ENCODE peak calls at places on chromosomes 13 and 19, in eight cellular contexts. E is stomach, R is psoas muscle, O is PC-9, A is esophagus squamous epithelium, D is heart right ventricle, J is upper lobe of right lung, B is MM.1S. Z is an unnamed sample.

GRCh38 chr13:49995535-49996165 is 1.2 kb upstream of the TRIM13 start:
- DNase-seq in E (no peak), R (no peak), O (no peak), A (no peak), D (no peak), J (no peak), B (no peak), Z (no peak)

GRCh38 chr13:19766637-19767036 is 16.1 kb downstream of the PSPC1 start:
- DNase-seq in E (no peak), R (no peak), O (no peak), A (no peak), D (no peak), J (no peak), B (no peak), Z (no peak)

GRCh38 chr13:40096357-40096911 is 441.0 kb downstream of the COG6 start:
- DNase-seq in E (no peak), R (no peak), O (no peak), A (no peak), D (no peak), J (no peak), B (no peak), Z (no peak)

GRCh38 chr13:81395368-81395767 is 1054.4 kb upstream of the SPRY2 start:
- DNase-seq in E (no peak), R (no peak), O (no peak), A (no peak), D (no peak), J (no peak), B (no peak), Z (peak; percentile 57)

GRCh38 chr13:99258946-99259345 is 767 bp upstream of the GPR18 start:
- DNase-seq in E (no peak), R (no peak), O (no peak), A (no peak), D (no peak), J (no peak), B (peak; percentile 61), Z (no peak)

GRCh38 chr13:38381840-38382239 is 32.2 kb downstream of the UFM1 start:
- DNase-seq in E (no peak), R (no peak), O (no peak), A (no peak), D (peak; percentile 7), J (no peak), B (no peak), Z (no peak)

GRCh38 chr13:46168341-46168740 is 13.6 kb downstream of the LCP1 start:
- DNase-seq in E (no peak), R (no peak), O (no peak), A (no peak), D (no peak), J (peak; percentile 71), B (no peak), Z (no peak)

GRCh38 chr13:79642596-79642995 is 161.6 kb downstream of the NDFIP2 start:
- DNase-seq in E (no peak), R (no peak), O (no peak), A (no peak), D (no peak), J (no peak), B (no peak), Z (no peak)

GRCh38 chr19:19213822-19214558 is 2.2 kb downstream of the NCAN start:
- DNase-seq in E (no peak), R (no peak), O (no peak), A (no peak), D (no peak), J (no peak), B (no peak), Z (no peak)

GRCh38 chr13:35388456-35388855 is 88.0 kb downstream of the MAB21L1 start:
- DNase-seq in E (no peak), R (no peak), O (no peak), A (no peak), D (no peak), J (no peak), B (no peak), Z (no peak)

GRCh38 chr19:8826371-8826770 is 5.7 kb downstream of the ZNF558 start:
- DNase-seq in E (no peak), R (no peak), O (no peak), A (no peak), D (no peak), J (no peak), B (no peak), Z (no peak)

GRCh38 chr19:34269968-34270621 is 15.7 kb downstream of the GARRE1 start:
- DNase-seq in E (peak; percentile 40), R (peak; percentile 27), O (peak; percentile 74), A (no peak), D (peak; percentile 79), J (peak; percentile 70), B (peak; percentile 85), Z (peak; percentile 59)

GRCh38 chr13:41515491-41516139 is 58.3 kb downstream of the RGCC start:
- DNase-seq in E (no peak), R (no peak), O (no peak), A (no peak), D (no peak), J (no peak), B (no peak), Z (no peak)

DNA sequence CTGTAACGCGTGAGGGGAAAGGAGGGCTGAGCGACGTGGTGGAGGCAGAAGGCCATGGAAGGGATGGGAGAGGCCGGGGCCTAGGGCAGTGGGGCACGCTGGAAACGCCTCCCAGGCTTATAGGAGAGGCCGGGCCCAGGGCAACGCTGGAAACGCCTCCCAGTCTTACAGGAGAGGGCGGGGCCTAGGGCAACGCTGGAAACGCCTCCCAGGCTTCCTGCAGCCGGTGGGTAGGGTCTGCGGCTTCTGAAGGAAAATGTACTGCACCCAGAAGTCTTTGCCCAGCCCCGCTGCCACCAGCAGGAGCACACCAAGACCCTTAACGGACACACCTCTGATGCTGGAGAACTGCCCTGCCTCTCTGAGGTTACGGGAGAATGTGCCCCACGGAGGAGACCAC is 9.1 kb downstream of the CACTIN start:
- DNase-seq in E (peak; percentile 75), R (no peak), O (no peak), A (no peak), D (no peak), J (no peak), B (peak; percentile 43), Z (no peak)
- H3K36me3 ChIP-seq in E (peaks cover 23% of the 10 kb centered on the region), R (peaks cover 66% of the 10 kb centered on the region), O (no peaks in the 10 kb centered on the region), A (no peaks in the 10 kb centered on the region), D (peaks cover 56% of the 10 kb centered on the region), J (peaks cover 37% of the 10 kb centered on the region), B (peaks cover 2% of the 10 kb centered on the region), Z (no peaks in the 10 kb centered on the region)

DNA sequence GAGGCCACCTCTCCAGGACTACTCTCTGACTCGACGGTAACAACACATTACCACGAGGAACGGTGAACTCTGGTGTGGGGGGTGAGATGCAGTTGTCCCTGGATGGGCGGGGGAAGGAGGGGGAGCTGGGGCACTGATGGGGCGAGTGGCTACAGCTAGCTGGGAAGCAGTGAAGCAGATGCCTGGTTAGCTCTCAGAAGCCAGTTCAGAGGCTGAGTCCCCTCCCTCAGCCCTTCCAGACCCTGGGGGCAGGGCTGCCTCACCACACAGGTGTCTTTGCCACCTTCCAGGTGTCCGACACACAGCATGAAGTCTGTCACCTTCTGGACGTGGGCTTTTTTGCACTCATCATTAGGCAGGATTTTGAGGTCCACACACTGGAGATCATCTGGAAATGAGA is 4.0 kb downstream of the KLK1 start:
- DNase-seq in E (no peak), R (no peak), O (no peak), A (no peak), D (no peak), J (no peak), B (no peak), Z (no peak)
- H3K4me3 ChIP-seq in E (no peak overlapping the region), R (no peak overlapping the region), O (no peak overlapping the region), A (no peak overlapping the region), D (no peak overlapping the region), J (no peak overlapping the region), B (no peak overlapping the region), Z (no peak overlapping the region)

GRCh38 chr19:41239961-41240574 is 21.0 kb downstream of the AXL start:
- DNase-seq in E (no peak), R (no peak), O (no peak), A (no peak), D (no peak), J (no peak), B (no peak), Z (no peak)
- H3K36me3 ChIP-seq in E (peaks cover 6% of the 10 kb centered on the region), R (peaks cover 9% of the 10 kb centered on the region), O (no peaks in the 10 kb centered on the region), A (no peaks in the 10 kb centered on the region), D (peaks cover 78% of the 10 kb centered on the region), J (peaks cover 40% of the 10 kb centered on the region), B (no peaks in the 10 kb centered on the region), Z (no peaks in the 10 kb centered on the region)

GRCh38 chr13:97749174-97749573 is 204.3 kb upstream of the IPO5 start:
- DNase-seq in E (no peak), R (no peak), O (peak; percentile 70), A (no peak), D (no peak), J (no peak), B (no peak), Z (no peak)

GRCh38 chr13:97742084-97742483 is 211.4 kb upstream of the IPO5 start:
- DNase-seq in E (no peak), R (no peak), O (no peak), A (no peak), D (no peak), J (no peak), B (no peak), Z (no peak)

DNA sequence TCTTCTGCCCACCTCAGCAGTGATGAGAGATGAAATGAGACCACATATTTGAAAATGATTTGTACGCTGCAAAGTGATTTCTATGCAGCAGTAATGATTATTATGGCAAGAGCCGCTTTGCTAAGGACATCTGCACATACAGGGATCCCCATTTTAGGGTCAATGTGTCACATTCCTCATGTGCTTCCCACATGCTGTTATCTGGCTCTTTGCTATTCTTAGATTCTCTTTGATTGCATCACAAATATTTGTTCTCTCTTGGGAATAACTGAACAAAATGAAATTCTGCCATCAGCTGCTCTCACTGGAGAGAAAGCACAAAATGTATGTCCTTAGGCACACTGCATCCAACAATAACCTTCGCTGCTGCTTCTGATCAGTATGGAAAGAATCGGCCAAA is 209.5 kb upstream of the IPO5 start:
- DNase-seq in E (no peak), R (no peak), O (no peak), A (no peak), D (no peak), J (no peak), B (no peak), Z (no peak)
- H3K4me3 ChIP-seq in E (no peak overlapping the region), R (no peak overlapping the region), O (no peak overlapping the region), A (no peak overlapping the region), D (no peak overlapping the region), J (no peak overlapping the region), B (no peak overlapping the region), Z (no peak overlapping the region)